ENCODE peak calls at places on chromosomes 3 and 15, in seven cellular contexts. One of them, this sample, is unnamed. For H3K36me3, the result is how much of the 10 kb centered on the place peaks cover.

GRCh38 chr3:193963808-193964516 is 172.0 kb upstream of the HES1 start:
- DNase-seq in upper lobe of left lung: no peak
- DNase-seq in tibial nerve: no peak
- DNase-seq in transverse colon: no peak
- DNase-seq in stomach: no peak
- DNase-seq in GM12878: peak
- DNase-seq in sigmoid colon: no peak
- DNase-seq in this sample: no peak

GRCh38 chr15:71501344-71502128 is 308.8 kb upstream of the NR2E3 start:
- DNase-seq in upper lobe of left lung: no peak
- DNase-seq in tibial nerve: no peak
- DNase-seq in transverse colon: no peak
- DNase-seq in stomach: no peak
- DNase-seq in GM12878: no peak
- DNase-seq in sigmoid colon: no peak
- DNase-seq in this sample: no peak

GRCh38 chr15:71344316-71344715 is 229.0 kb downstream of the THSD4 start:
- DNase-seq in upper lobe of left lung: no peak
- DNase-seq in tibial nerve: no peak
- DNase-seq in transverse colon: no peak
- DNase-seq in stomach: no peak
- DNase-seq in GM12878: no peak
- DNase-seq in sigmoid colon: no peak
- DNase-seq in this sample: no peak

GRCh38 chr3:182738583-182739514 is 54.5 kb upstream of the ATP11B start:
- DNase-seq in upper lobe of left lung: peak
- DNase-seq in tibial nerve: no peak
- DNase-seq in transverse colon: peak
- DNase-seq in stomach: peak
- DNase-seq in GM12878: no peak
- DNase-seq in sigmoid colon: no peak
- DNase-seq in this sample: no peak

GRCh38 chr3:16177962-16178627 is 3.6 kb downstream of the GALNT15 start:
- DNase-seq in upper lobe of left lung: peak
- DNase-seq in tibial nerve: peak
- DNase-seq in transverse colon: peak
- DNase-seq in stomach: peak
- DNase-seq in GM12878: no peak
- DNase-seq in sigmoid colon: peak
- DNase-seq in this sample: peak

GRCh38 chr15:72318408-72318942 is 1.5 kb downstream of the CELF6 start:
- DNase-seq in upper lobe of left lung: no peak
- DNase-seq in tibial nerve: no peak
- DNase-seq in transverse colon: no peak
- DNase-seq in stomach: no peak
- DNase-seq in GM12878: no peak
- DNase-seq in sigmoid colon: peak
- DNase-seq in this sample: no peak

GRCh38 chr3:11096266-11097135 is 57.8 kb upstream of the HRH1 start:
- DNase-seq in upper lobe of left lung: peak
- DNase-seq in tibial nerve: peak
- DNase-seq in transverse colon: peak
- DNase-seq in stomach: peak
- DNase-seq in GM12878: no peak
- DNase-seq in sigmoid colon: peak
- DNase-seq in this sample: peak

GRCh38 chr15:63371297-63371918 is 10.2 kb downstream of the CA12 start:
- DNase-seq in upper lobe of left lung: no peak
- DNase-seq in tibial nerve: no peak
- DNase-seq in transverse colon: no peak
- DNase-seq in stomach: no peak
- DNase-seq in GM12878: no peak
- DNase-seq in sigmoid colon: peak
- DNase-seq in this sample: no peak

GRCh38 chr3:71202848-71203390 is 380.6 kb downstream of the FOXP1 start:
- DNase-seq in upper lobe of left lung: no peak
- DNase-seq in tibial nerve: no peak
- DNase-seq in transverse colon: no peak
- DNase-seq in stomach: no peak
- DNase-seq in GM12878: no peak
- DNase-seq in sigmoid colon: no peak
- DNase-seq in this sample: no peak

GRCh38 chr3:5016218-5017161 is 37.3 kb downstream of the BHLHE40 start:
- DNase-seq in upper lobe of left lung: peak
- DNase-seq in tibial nerve: no peak
- DNase-seq in transverse colon: peak
- DNase-seq in stomach: peak
- DNase-seq in GM12878: no peak
- DNase-seq in sigmoid colon: no peak
- DNase-seq in this sample: no peak

GRCh38 chr3:174951023-174951422 is 91.9 kb downstream of the NAALADL2 start:
- DNase-seq in upper lobe of left lung: no peak
- DNase-seq in tibial nerve: no peak
- DNase-seq in transverse colon: no peak
- DNase-seq in stomach: no peak
- DNase-seq in GM12878: no peak
- DNase-seq in sigmoid colon: no peak
- DNase-seq in this sample: no peak

GRCh38 chr3:124609402-124609801 is 120.8 kb upstream of the UMPS start:
- DNase-seq in upper lobe of left lung: no peak
- DNase-seq in tibial nerve: no peak
- DNase-seq in transverse colon: peak
- DNase-seq in stomach: no peak
- DNase-seq in GM12878: no peak
- DNase-seq in sigmoid colon: no peak
- DNase-seq in this sample: no peak

GRCh38 chr15:63347074-63347859 is 34.4 kb downstream of the CA12 start:
- DNase-seq in upper lobe of left lung: no peak
- DNase-seq in tibial nerve: no peak
- DNase-seq in transverse colon: no peak
- DNase-seq in stomach: no peak
- DNase-seq in GM12878: no peak
- DNase-seq in sigmoid colon: no peak
- DNase-seq in this sample: no peak

GRCh38 chr3:113110263-113110662 is 101.1 kb upstream of the BOC start:
- DNase-seq in upper lobe of left lung: no peak
- DNase-seq in tibial nerve: no peak
- DNase-seq in transverse colon: peak
- DNase-seq in stomach: no peak
- DNase-seq in GM12878: no peak
- DNase-seq in sigmoid colon: no peak
- DNase-seq in this sample: no peak

GRCh38 chr3:69785769-69786311 is 46.6 kb downstream of the MITF start:
- DNase-seq in upper lobe of left lung: no peak
- DNase-seq in tibial nerve: no peak
- DNase-seq in transverse colon: no peak
- DNase-seq in stomach: no peak
- DNase-seq in GM12878: no peak
- DNase-seq in sigmoid colon: no peak
- DNase-seq in this sample: no peak

GRCh38 chr3:122975163-122975923 is 52.2 kb downstream of the SEMA5B start:
- DNase-seq in upper lobe of left lung: no peak
- DNase-seq in tibial nerve: no peak
- DNase-seq in transverse colon: peak
- DNase-seq in stomach: no peak
- DNase-seq in GM12878: no peak
- DNase-seq in sigmoid colon: peak
- DNase-seq in this sample: peak

GRCh38 chr3:53260286-53260785 is 4.5 kb upstream of the TKT start:
- DNase-seq in upper lobe of left lung: no peak
- DNase-seq in tibial nerve: no peak
- DNase-seq in transverse colon: no peak
- DNase-seq in stomach: no peak
- DNase-seq in GM12878: no peak
- DNase-seq in sigmoid colon: no peak
- DNase-seq in this sample: no peak

DNA sequence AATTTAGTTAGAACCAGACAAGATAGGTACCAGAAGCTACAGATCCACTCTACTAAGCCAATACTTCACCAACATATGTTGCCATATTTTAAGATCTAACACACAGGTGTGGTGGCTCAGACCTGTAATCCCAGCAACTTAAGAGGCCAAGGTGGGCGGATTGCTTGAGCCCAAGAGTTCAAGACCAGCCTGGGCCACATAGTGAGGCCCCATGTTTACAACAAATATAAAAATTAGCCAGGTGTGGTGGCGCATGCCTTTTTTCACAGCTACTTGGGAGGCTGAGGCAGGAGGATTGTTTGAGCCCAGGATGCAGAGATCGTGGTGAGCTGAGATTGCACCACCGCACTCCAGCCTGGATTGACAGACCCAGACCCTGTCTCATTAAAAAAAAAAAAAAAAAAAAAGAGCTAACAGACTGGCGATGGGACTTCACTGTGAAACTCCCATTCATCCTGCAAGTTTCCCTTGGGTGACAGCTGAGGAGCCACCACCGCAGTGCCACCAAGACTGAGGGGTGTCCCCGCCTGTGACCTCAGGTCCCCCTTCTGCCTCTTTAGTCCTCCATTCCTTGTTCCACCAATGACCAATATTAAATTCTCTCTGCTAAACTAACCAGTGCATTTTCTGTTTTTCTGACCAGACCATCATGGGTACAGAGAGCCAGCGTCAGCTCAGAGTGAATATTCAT is 163.3 kb downstream of the OR4M2 start:
- DNase-seq in upper lobe of left lung: no peak
- DNase-seq in tibial nerve: no peak
- DNase-seq in transverse colon: no peak
- DNase-seq in stomach: no peak
- DNase-seq in GM12878: no peak
- DNase-seq in sigmoid colon: no peak
- DNase-seq in this sample: no peak
- TF ChIP-seq EP300 in upper lobe of left lung: no peak
- TF ChIP-seq EP300 in tibial nerve: no peak
- TF ChIP-seq EP300 in transverse colon: no peak
- TF ChIP-seq EP300 in stomach: no peak
- TF ChIP-seq EP300 in GM12878: no peak
- TF ChIP-seq EP300 in sigmoid colon: no peak
- TF ChIP-seq EP300 in this sample: no peak

GRCh38 chr15:97786741-97787140 is 173.8 kb upstream of the ARRDC4 start:
- DNase-seq in upper lobe of left lung: no peak
- DNase-seq in tibial nerve: no peak
- DNase-seq in transverse colon: no peak
- DNase-seq in stomach: no peak
- DNase-seq in GM12878: no peak
- DNase-seq in sigmoid colon: no peak
- DNase-seq in this sample: no peak

GRCh38 chr15:97790180-97790579 is 170.3 kb upstream of the ARRDC4 start:
- DNase-seq in upper lobe of left lung: no peak
- DNase-seq in tibial nerve: no peak
- DNase-seq in transverse colon: no peak
- DNase-seq in stomach: no peak
- DNase-seq in GM12878: no peak
- DNase-seq in sigmoid colon: no peak
- DNase-seq in this sample: no peak

DNA sequence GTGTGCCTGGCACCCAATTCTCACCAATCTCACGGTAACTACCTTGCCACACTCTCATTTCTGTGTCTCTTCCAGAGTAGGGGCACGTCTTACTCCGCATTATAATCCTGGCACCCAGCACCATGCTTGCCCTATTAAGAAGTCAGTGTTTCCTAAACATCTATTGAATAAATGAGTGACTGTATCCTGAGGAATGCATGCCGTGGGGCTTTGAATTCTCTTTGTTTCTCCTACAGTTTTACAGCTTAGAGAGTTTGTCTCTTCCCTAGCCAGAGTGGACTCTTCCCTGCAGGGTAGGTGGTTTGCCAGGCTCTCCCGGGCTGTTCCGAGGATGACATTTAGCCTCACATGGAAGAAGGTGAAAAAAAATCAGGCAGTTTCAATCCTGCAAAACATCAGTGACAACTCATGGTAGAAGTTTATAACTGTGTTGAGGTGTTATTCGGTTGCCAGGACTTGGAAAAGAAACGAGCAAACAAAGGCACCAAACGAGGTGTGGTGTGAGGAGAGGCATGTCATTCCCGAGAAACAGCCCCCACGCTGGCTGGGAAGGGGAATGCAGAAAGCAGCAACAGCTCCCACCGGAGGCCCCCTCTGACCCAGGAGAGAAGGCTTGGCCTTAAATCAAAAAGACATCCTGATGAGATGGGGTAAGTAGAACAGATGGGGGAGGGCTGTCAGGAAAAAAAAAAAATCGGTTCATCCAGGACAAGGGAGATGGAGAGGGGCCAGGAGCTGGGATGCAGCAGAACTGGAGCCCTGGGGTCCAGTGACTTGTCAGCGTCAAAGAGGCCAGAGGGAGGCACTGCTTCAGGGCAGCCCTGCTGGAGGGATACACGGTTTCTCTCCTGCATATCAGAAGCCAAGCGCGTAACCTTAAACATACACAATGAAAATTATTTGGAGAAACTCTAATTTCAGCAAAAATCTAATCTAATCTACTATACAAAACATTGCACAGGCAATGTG is 168.4 kb upstream of the ARRDC4 start:
- DNase-seq in upper lobe of left lung: no peak
- DNase-seq in tibial nerve: no peak
- DNase-seq in transverse colon: peak
- DNase-seq in stomach: no peak
- DNase-seq in GM12878: no peak
- DNase-seq in sigmoid colon: peak
- DNase-seq in this sample: no peak
- H3K36me3 ChIP-seq in upper lobe of left lung: under half
- H3K36me3 ChIP-seq in tibial nerve: under half
- H3K36me3 ChIP-seq in transverse colon: under half
- H3K36me3 ChIP-seq in stomach: under half
- H3K36me3 ChIP-seq in GM12878: under half
- H3K36me3 ChIP-seq in sigmoid colon: under half
- H3K36me3 ChIP-seq in this sample: under half

DNA sequence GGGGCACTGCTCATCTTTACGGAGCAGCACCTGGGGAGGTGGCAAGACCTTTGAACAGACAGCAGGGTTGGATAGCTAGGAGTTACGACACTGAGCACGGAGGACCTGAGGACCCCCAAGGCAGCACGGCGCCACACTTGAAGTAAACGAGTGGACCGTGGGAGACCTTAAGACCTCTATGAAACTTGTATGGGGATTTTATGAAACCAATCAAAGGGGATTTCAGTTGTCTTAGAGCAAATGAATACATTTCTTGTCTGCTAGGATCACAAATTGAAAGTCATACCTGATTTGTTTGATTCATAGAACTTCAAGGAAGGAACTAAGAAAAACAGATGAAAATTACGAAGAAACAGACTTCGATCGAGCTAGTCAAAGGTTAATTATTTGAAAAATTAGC is 281.2 kb downstream of the MECOM start:
- DNase-seq in upper lobe of left lung: no peak
- DNase-seq in tibial nerve: no peak
- DNase-seq in transverse colon: no peak
- DNase-seq in stomach: no peak
- DNase-seq in GM12878: no peak
- DNase-seq in sigmoid colon: no peak
- DNase-seq in this sample: no peak
- TF ChIP-seq EP300 in upper lobe of left lung: no peak
- TF ChIP-seq EP300 in tibial nerve: no peak
- TF ChIP-seq EP300 in transverse colon: no peak
- TF ChIP-seq EP300 in stomach: no peak
- TF ChIP-seq EP300 in GM12878: no peak
- TF ChIP-seq EP300 in sigmoid colon: no peak
- TF ChIP-seq EP300 in this sample: no peak

DNA sequence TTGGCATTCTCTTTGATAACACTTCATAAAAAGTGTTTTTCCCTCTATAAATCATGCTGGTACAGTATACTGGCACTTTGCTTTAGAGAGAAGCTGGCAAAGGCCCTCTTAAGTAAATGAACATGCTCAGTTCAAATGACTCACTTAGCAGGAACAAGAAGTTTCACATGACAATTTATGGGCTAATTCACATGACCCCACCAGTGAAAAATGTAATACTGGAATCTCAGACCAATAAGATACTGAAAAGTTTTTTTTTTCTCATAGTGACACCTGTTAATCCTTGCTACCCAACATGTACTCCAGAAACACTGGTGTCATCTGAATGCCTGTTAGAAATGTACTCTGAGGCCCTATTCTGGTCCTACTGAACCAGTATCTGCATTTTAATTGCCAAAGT is 13.9 kb downstream of the BTBD1 start:
- DNase-seq in upper lobe of left lung: no peak
- DNase-seq in tibial nerve: no peak
- DNase-seq in transverse colon: no peak
- DNase-seq in stomach: no peak
- DNase-seq in GM12878: no peak
- DNase-seq in sigmoid colon: no peak
- DNase-seq in this sample: no peak
- H3K36me3 ChIP-seq in upper lobe of left lung: under half
- H3K36me3 ChIP-seq in tibial nerve: under half
- H3K36me3 ChIP-seq in transverse colon: under half
- H3K36me3 ChIP-seq in stomach: half or more
- H3K36me3 ChIP-seq in GM12878: under half
- H3K36me3 ChIP-seq in sigmoid colon: under half
- H3K36me3 ChIP-seq in this sample: under half

This sample was measured in ovary.